ENCODE peak calls at places on chromosome 15, in nine cellular contexts. G is left ventricle myocardium inferior, C is epithelial cell of esophagus, K is transverse colon, Y is heart right ventricle, J is adipocyte, P is fibroblast of lung, O is kidney, T is heart left ventricle. A is an unnamed sample.

GRCh38 chr15:63198315-63198714 is 8.9 kb downstream of the RAB8B start:
- DNase-seq in G (no peak), C (no peak), K (no peak), Y (no peak), J (peak), P (peak), O (no peak), T (no peak), A (no peak)

GRCh38 chr15:48625126-48625525 is 20.4 kb downstream of the FBN1 start:
- DNase-seq in G (no peak), C (no peak), K (no peak), Y (no peak), J (no peak), P (no peak), O (no peak), T (no peak), A (no peak)

GRCh38 chr15:44492040-44492439 is 44.9 kb upstream of the EIF3J start:
- DNase-seq in G (no peak), C (no peak), K (no peak), Y (no peak), J (no peak), P (no peak), O (no peak), T (no peak), A (no peak)

GRCh38 chr15:42640103-42640502 is 64.7 kb downstream of the STARD9 start:
- DNase-seq in G (no peak), C (peak), K (no peak), Y (no peak), J (no peak), P (no peak), O (no peak), T (no peak), A (no peak)

GRCh38 chr15:98620020-98620419 is 28.3 kb upstream of the IGF1R start:
- DNase-seq in G (no peak), C (no peak), K (no peak), Y (no peak), J (no peak), P (no peak), O (no peak), T (no peak), A (no peak)

GRCh38 chr15:43777293-43777819 is 590 bp upstream of the ELL3 start:
- DNase-seq in G (peak), C (peak), K (peak), Y (peak), J (peak), P (peak), O (peak), T (peak), A (no peak)

GRCh38 chr15:49301562-49301961 is 121.5 kb upstream of the FGF7 start:
- DNase-seq in G (no peak), C (no peak), K (no peak), Y (no peak), J (no peak), P (peak), O (no peak), T (no peak), A (no peak)

GRCh38 chr15:51600114-51600513 is 22.5 kb downstream of the DMXL2 start:
- DNase-seq in G (no peak), C (peak), K (no peak), Y (no peak), J (no peak), P (no peak), O (no peak), T (no peak), A (no peak)

GRCh38 chr15:76138436-76138835 is 78.7 kb downstream of the TMEM266 start:
- DNase-seq in G (no peak), C (peak), K (no peak), Y (no peak), J (no peak), P (no peak), O (no peak), T (no peak), A (no peak)

GRCh38 chr15:41983621-41984571 is 11.5 kb upstream of the EHD4 start:
- DNase-seq in G (no peak), C (no peak), K (peak), Y (no peak), J (no peak), P (no peak), O (no peak), T (no peak), A (no peak)

GRCh38 chr15:70629735-70630273 is 133.6 kb downstream of the UACA start:
- DNase-seq in G (no peak), C (no peak), K (no peak), Y (no peak), J (no peak), P (no peak), O (no peak), T (no peak), A (no peak)

GRCh38 chr15:40763801-40764765 is at the start of gene GCHFR:
- DNase-seq in G (peak), C (peak), K (peak), Y (peak), J (peak), P (peak), O (peak), T (peak), A (no peak)

GRCh38 chr15:73317651-73318462 is 50.9 kb downstream of the HCN4 start:
- DNase-seq in G (no peak), C (no peak), K (no peak), Y (no peak), J (no peak), P (no peak), O (peak), T (no peak), A (no peak)

GRCh38 chr15:59138243-59138642 is 33.3 kb downstream of the CCNB2 start:
- DNase-seq in G (no peak), C (peak), K (peak), Y (peak), J (peak), P (peak), O (no peak), T (no peak), A (no peak)

GRCh38 chr15:25864966-25865365 is 1.8 kb upstream of the ATP10A start:
- DNase-seq in G (no peak), C (peak), K (no peak), Y (no peak), J (no peak), P (no peak), O (no peak), T (no peak), A (no peak)

GRCh38 chr15:63046927-63047760 is 4.6 kb downstream of the TPM1 start:
- DNase-seq in G (no peak), C (peak), K (no peak), Y (no peak), J (peak), P (no peak), O (no peak), T (no peak), A (no peak)

GRCh38 chr15:90016721-90017120 is 15.6 kb downstream of the ZNF710 start:
- DNase-seq in G (no peak), C (no peak), K (peak), Y (no peak), J (no peak), P (no peak), O (no peak), T (no peak), A (no peak)

GRCh38 chr15:44340410-44340809 is 51.9 kb downstream of the GOLM2 start:
- DNase-seq in G (no peak), C (peak), K (no peak), Y (no peak), J (peak), P (peak), O (no peak), T (no peak), A (peak)

GRCh38 chr15:39504812-39505211 is 76.1 kb upstream of the THBS1 start:
- DNase-seq in G (no peak), C (peak), K (no peak), Y (no peak), J (peak), P (peak), O (no peak), T (no peak), A (peak)

GRCh38 chr15:34318277-34319079 is 19.1 kb downstream of the SLC12A6 start:
- DNase-seq in G (peak), C (peak), K (peak), Y (peak), J (no peak), P (peak), O (no peak), T (peak), A (no peak)

GRCh38 chr15:80252281-80252619 is 237 bp upstream of the CTXND1 start:
- DNase-seq in G (no peak), C (no peak), K (no peak), Y (no peak), J (no peak), P (no peak), O (no peak), T (no peak), A (no peak)

GRCh38 chr15:48031466-48031865 is 89.3 kb upstream of the SLC24A5 start:
- DNase-seq in G (no peak), C (no peak), K (no peak), Y (no peak), J (no peak), P (no peak), O (no peak), T (no peak), A (no peak)

GRCh38 chr15:90838066-90838465 is 30.3 kb upstream of the FURIN start:
- DNase-seq in G (no peak), C (no peak), K (peak), Y (no peak), J (no peak), P (no peak), O (no peak), T (no peak), A (no peak)

GRCh38 chr15:26806161-26806560 is 33.3 kb upstream of the GABRB3 start:
- DNase-seq in G (no peak), C (no peak), K (no peak), Y (peak), J (no peak), P (no peak), O (no peak), T (peak), A (no peak)

GRCh38 chr15:56817266-56817665 is 84.0 kb upstream of the ZNF280D start:
- DNase-seq in G (no peak), C (peak), K (no peak), Y (no peak), J (peak), P (no peak), O (no peak), T (no peak), A (no peak)

GRCh38 chr15:65368300-65368617 is 9.5 kb downstream of the IGDCC3 start:
- DNase-seq in G (no peak), C (no peak), K (no peak), Y (peak), J (no peak), P (no peak), O (peak), T (no peak), A (no peak)

GRCh38 chr15:28013480-28013879 is 85.6 kb downstream of the OCA2 start:
- DNase-seq in G (no peak), C (no peak), K (no peak), Y (no peak), J (no peak), P (no peak), O (no peak), T (no peak), A (no peak)

GRCh38 chr15:70617076-70617910 is 146.1 kb downstream of the UACA start:
- DNase-seq in G (no peak), C (no peak), K (no peak), Y (no peak), J (peak), P (no peak), O (no peak), T (no peak), A (no peak)

GRCh38 chr15:74417670-74418069 is 16.1 kb downstream of the SEMA7A start:
- DNase-seq in G (no peak), C (no peak), K (no peak), Y (no peak), J (no peak), P (no peak), O (no peak), T (no peak), A (no peak)

GRCh38 chr15:45635191-45635638 is 386 bp downstream of the SQOR start:
- DNase-seq in G (peak), C (peak), K (peak), Y (peak), J (peak), P (no peak), O (peak), T (peak), A (no peak)

GRCh38 chr15:84982301-84982920 is 755 bp downstream of the PDE8A start:
- DNase-seq in G (peak), C (peak), K (peak), Y (peak), J (peak), P (peak), O (peak), T (peak), A (no peak)

GRCh38 chr15:81024265-81024875 is 23.6 kb downstream of the TLNRD1 start:
- DNase-seq in G (no peak), C (no peak), K (no peak), Y (no peak), J (no peak), P (no peak), O (no peak), T (peak), A (no peak)

DNA sequence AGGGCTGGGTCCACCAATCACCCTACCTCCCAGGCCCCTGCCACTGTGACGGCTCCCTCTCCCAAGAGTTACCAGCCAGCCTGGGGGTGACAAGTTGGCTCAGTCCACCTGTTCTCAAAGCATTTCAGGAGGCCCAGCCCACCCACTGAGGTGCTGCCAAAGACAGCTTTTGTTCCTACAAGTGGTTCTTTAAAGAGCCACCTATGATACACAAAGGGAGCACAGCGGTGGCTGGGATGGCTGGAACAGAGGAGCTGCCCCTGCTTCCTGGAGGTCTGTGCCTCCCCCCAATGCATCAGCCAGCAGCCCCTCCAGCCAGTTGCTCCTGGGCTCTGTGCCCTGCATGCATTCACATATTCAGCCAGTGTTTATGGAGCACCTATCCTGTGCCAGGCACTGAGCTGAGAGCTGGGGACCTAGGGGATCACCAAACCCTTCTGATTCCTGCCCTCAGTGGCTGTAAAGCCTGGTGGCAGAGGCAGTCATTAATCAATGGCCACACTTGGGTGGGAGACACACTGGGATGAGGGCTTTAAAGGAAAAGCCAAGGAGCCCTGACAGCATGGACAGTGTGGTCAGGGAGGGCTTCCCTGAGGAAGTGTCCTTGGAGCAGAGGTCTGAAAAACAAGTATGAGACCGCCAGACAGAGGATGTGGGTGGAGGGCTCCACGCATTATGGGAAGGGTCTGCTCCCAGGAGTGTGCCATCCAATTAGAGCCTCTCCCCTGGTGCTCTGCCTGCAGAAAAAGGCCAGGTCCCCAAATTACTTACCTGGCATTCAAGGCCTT is 107.1 kb upstream of the LINGO1 start:
- DNase-seq in G (no peak), C (no peak), K (no peak), Y (no peak), J (no peak), P (no peak), O (no peak), T (no peak), A (no peak)
- H3K4me3 ChIP-seq in G (no peak), C (no peak), K (no peak), Y (no peak), J (no peak), P (no peak), O (no peak), T (no peak), A (no peak)

DNA sequence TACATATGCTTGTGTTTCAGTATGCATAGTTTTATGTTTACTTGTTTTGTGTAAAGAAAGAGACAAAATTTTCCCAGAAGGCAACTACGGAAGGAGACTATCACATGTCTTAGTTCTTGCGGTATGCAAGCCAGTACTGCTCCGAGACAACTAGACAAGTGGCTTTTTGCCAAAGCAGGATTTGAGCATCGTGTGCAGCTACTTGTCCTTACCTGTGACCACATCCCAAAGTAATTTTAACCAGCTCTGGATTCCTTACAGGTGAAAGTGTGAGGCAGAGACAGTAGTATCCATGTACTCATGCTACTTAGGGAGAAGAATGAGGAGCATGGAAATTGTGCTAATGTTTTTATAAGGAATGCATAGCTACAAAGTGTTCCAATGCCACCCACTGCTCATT is 591.3 kb upstream of the NR2F2 start:
- DNase-seq in G (no peak), C (peak), K (no peak), Y (no peak), J (no peak), P (no peak), O (no peak), T (no peak), A (no peak)
- H3K4me3 ChIP-seq in G (no peak), C (no peak), K (no peak), Y (no peak), J (no peak), P (no peak), O (no peak), T (no peak), A (no peak)

DNA sequence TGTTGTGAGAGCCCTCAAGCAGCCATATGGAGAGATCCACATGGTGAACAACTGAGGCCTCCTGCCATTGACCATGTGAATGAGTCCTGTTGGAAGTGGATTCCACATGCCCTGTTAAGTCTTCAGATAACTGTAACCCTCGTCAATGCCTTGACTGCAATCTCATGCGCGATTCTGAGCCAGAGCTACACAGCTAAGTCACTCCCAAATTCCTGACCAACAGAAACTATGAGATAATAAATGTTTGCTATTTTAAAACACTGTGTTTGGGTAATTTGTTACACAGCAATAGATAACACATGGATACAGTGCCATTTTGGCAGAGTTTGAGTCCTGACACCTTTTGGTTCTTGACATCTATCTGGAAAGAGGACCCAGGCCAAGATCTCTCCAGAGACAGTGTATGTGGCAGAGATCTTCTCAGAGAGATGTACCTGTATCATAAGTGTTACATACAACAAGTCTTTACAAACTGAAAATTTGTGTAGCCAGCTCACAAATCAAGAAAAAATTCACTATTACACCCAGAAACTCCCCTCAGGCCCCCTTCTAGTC is 34.5 kb upstream of the BNC1 start:
- DNase-seq in G (no peak), C (no peak), K (no peak), Y (no peak), J (no peak), P (no peak), O (no peak), T (no peak), A (no peak)
- H3K4me3 ChIP-seq in G (no peak), C (no peak), K (no peak), Y (no peak), J (no peak), P (no peak), O (no peak), T (no peak), A (no peak)

GRCh38 chr15:31353931-31354330 is 27.3 kb downstream of the KLF13 start:
- DNase-seq in G (peak), C (no peak), K (no peak), Y (peak), J (peak), P (peak), O (no peak), T (peak), A (no peak)

GRCh38 chr15:31352911-31353811 is 26.5 kb downstream of the KLF13 start:
- DNase-seq in G (peak), C (no peak), K (peak), Y (peak), J (peak), P (peak), O (no peak), T (peak), A (peak)

GRCh38 chr15:31349233-31350141 is 22.9 kb downstream of the KLF13 start:
- DNase-seq in G (peak), C (no peak), K (no peak), Y (no peak), J (no peak), P (no peak), O (peak), T (no peak), A (no peak)

GRCh38 chr15:31350771-31351170 is 24.1 kb downstream of the KLF13 start:
- DNase-seq in G (no peak), C (no peak), K (no peak), Y (no peak), J (no peak), P (no peak), O (no peak), T (no peak), A (no peak)

DNA sequence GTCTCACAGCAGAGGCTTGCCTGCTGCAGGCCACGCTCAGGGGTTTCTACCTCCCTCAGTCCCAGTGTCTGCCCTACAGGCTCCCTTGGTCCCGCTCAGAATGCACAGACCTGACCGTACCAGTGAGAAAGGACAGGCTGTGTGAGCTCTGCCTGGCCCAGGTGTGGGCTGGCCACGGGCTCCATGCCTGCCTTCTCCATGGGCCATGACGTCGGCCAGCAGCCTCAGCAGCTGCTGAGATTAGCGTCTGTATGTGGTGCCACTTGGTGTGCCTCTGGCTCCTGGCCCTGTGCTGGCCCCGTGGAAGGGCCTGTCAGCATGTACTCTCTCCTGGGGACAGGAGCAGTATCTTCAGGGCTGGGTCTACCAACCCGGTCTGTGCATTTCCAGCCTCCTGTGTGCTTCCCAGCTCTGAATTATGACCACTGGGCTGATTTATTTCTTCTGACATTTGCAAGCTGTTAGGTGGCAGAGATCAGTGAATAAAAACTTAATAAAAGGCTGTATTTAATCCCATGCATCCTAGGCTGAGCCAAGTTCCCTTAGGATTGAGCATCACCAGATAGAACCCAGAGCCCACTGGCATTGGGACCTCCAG is 25.7 kb downstream of the KLF13 start:
- DNase-seq in G (peak), C (no peak), K (peak), Y (peak), J (no peak), P (no peak), O (peak), T (peak), A (no peak)
- H3K4me3 ChIP-seq in G (peak), C (no peak), K (no peak), Y (no peak), J (peak), P (no peak), O (no peak), T (peak), A (no peak)

A was measured in AG04450.